ENCODE peak calls at places on chromosome X, in nine cellular contexts. X is activated CD8-positive, alpha-beta memory T cell treated with anti-CD3 and anti-CD28 coated beads, Interleukin-2, amount 50 U/mL, for 48 hours; J is NCI-H1436 treated with DMSO at 0.1 percent for 48 hours; Z is neural crest cell; P is BJ; W is skeletal muscle cell; F is smooth muscle cell of the brain vasculature; U is NCI-H774; C is NCI-H2081. A is an unnamed sample.

GRCh38 chrX:69556094-69557011 is 52.2 kb downstream of the NALF2 start:
- DNase-seq in F (no peak), W (peak), P (no peak), J (no peak), C (no peak), Z (no peak), X (no peak), U (no peak), A (peak)

GRCh38 chrX:3820170-3820569 is 106.7 kb upstream of the PRKX start:
- DNase-seq in X (no peak), W (peak), U (no peak), F (peak), C (no peak), Z (no peak), J (no peak), P (peak), A (no peak)

GRCh38 chrX:78123190-78123589 is 16.3 kb downstream of the TAF9B start:
- DNase-seq in X (no peak), P (no peak), Z (no peak), C (no peak), F (no peak), J (no peak), W (no peak), U (no peak), A (no peak)

GRCh38 chrX:132716006-132716405 is 227.2 kb upstream of the MBNL3 start:
- DNase-seq in X (no peak), U (no peak), F (no peak), J (no peak), P (no peak), Z (no peak), W (no peak), C (no peak), A (no peak)

GRCh38 chrX:48451708-48452107 is 18.4 kb downstream of the SLC38A5 start:
- DNase-seq in F (no peak), Z (no peak), W (no peak), P (no peak), X (no peak), U (no peak), J (no peak), C (no peak), A (peak)

GRCh38 chrX:57289089-57289488 is 2.6 kb downstream of the FAAH2 start:
- DNase-seq in C (no peak), J (no peak), F (no peak), W (no peak), P (no peak), U (no peak), Z (no peak), X (no peak), A (no peak)

GRCh38 chrX:137352101-137352660 is 213.7 kb upstream of the ZIC3 start:
- DNase-seq in P (no peak), C (no peak), U (no peak), F (no peak), Z (no peak), J (no peak), W (no peak), X (no peak), A (peak)

GRCh38 chrX:44735498-44735897 is 108.3 kb upstream of the DUSP21 start:
- DNase-seq in C (no peak), W (no peak), Z (no peak), F (no peak), X (no peak), U (no peak), J (no peak), P (no peak), A (no peak)

GRCh38 chrX:150324035-150324728 is 38.9 kb upstream of the MAMLD1 start:
- DNase-seq in J (no peak), W (peak), F (peak), U (no peak), Z (no peak), P (peak), C (no peak), X (no peak), A (peak)

GRCh38 chrX:57651169-57651919 is 28.7 kb downstream of the NLRP2B start:
- DNase-seq in J (no peak), C (no peak), F (no peak), X (no peak), Z (no peak), U (no peak), W (no peak), P (no peak), A (no peak)